ENCODE peak calls at places on chromosomes 2 and 18, in four cellular contexts. One of them, this sample, is unnamed.

GRCh38 chr18:79569720-79570119 is 109.9 kb upstream of the CTDP1 start:
- DNase-seq in GM23338: no peak
- DNase-seq in HepG2: no peak
- DNase-seq in K562: no peak
- DNase-seq in this sample: no peak

GRCh38 chr2:239538357-239539052 is 137.7 kb upstream of the HDAC4 start:
- DNase-seq in GM23338: no peak
- DNase-seq in HepG2: no peak
- DNase-seq in K562: no peak
- DNase-seq in this sample: no peak

GRCh38 chr2:234305846-234306245 is 191.0 kb downstream of the ARL4C start:
- DNase-seq in GM23338: no peak
- DNase-seq in HepG2: no peak
- DNase-seq in K562: no peak
- DNase-seq in this sample: no peak

GRCh38 chr2:163852616-163853015 is 116.8 kb upstream of the FIGN start:
- DNase-seq in GM23338: no peak
- DNase-seq in HepG2: no peak
- DNase-seq in K562: no peak
- DNase-seq in this sample: no peak

GRCh38 chr2:75174981-75175380 is 24.3 kb downstream of the TACR1 start:
- DNase-seq in GM23338: no peak
- DNase-seq in HepG2: no peak
- DNase-seq in K562: no peak
- DNase-seq in this sample: no peak

GRCh38 chr18:12417687-12418086 is 10.0 kb downstream of the PRELID3A start:
- DNase-seq in GM23338: no peak
- DNase-seq in HepG2: peak; percentile 57
- DNase-seq in K562: no peak
- DNase-seq in this sample: no peak

GRCh38 chr2:241496904-241497877 is 11.2 kb downstream of the STK25 start:
- DNase-seq in GM23338: no peak
- DNase-seq in HepG2: no peak
- DNase-seq in K562: no peak
- DNase-seq in this sample: no peak

GRCh38 chr2:175576270-175576669 is 394.8 kb upstream of the ATP5MC3 start:
- DNase-seq in GM23338: no peak
- DNase-seq in HepG2: no peak
- DNase-seq in K562: no peak
- DNase-seq in this sample: no peak

GRCh38 chr2:157269060-157269459 is 11.6 kb downstream of the GALNT5 start:
- DNase-seq in GM23338: no peak
- DNase-seq in HepG2: no peak
- DNase-seq in K562: no peak
- DNase-seq in this sample: no peak

GRCh38 chr2:165239826-165240618 is 808 bp downstream of the SCN2A start:
- DNase-seq in GM23338: no peak
- DNase-seq in HepG2: no peak
- DNase-seq in K562: no peak
- DNase-seq in this sample: no peak

GRCh38 chr18:45688834-45689233 is 35.1 kb upstream of the SLC14A1 start:
- DNase-seq in GM23338: no peak
- DNase-seq in HepG2: no peak
- DNase-seq in K562: no peak
- DNase-seq in this sample: no peak

GRCh38 chr2:69615969-69616368 is 27.6 kb downstream of the AAK1 start:
- DNase-seq in GM23338: no peak
- DNase-seq in HepG2: no peak
- DNase-seq in K562: no peak
- DNase-seq in this sample: no peak

GRCh38 chr2:200408428-200409311 is 101.2 kb downstream of the KCTD18 start:
- DNase-seq in GM23338: no peak
- DNase-seq in HepG2: peak; percentile 52
- DNase-seq in K562: peak; percentile 18
- DNase-seq in this sample: no peak

GRCh38 chr2:30464544-30465170 is 17.6 kb downstream of the LCLAT1 start:
- DNase-seq in GM23338: no peak
- DNase-seq in HepG2: peak; percentile 66
- DNase-seq in K562: no peak
- DNase-seq in this sample: no peak

GRCh38 chr18:9913151-9913525 is 678 bp upstream of the VAPA start:
- DNase-seq in GM23338: no peak
- DNase-seq in HepG2: no peak
- DNase-seq in K562: no peak
- DNase-seq in this sample: no peak

GRCh38 chr2:224122542-224122941 is 83.5 kb upstream of the SERPINE2 start:
- DNase-seq in GM23338: no peak
- DNase-seq in HepG2: no peak
- DNase-seq in K562: no peak
- DNase-seq in this sample: no peak

GRCh38 chr2:188892632-188893031 is 81.5 kb upstream of the COL3A1 start:
- DNase-seq in GM23338: no peak
- DNase-seq in HepG2: no peak
- DNase-seq in K562: no peak
- DNase-seq in this sample: no peak

GRCh38 chr2:109475531-109476210 is 138.1 kb downstream of the SEPTIN10 start:
- DNase-seq in GM23338: no peak
- DNase-seq in HepG2: no peak
- DNase-seq in K562: no peak
- DNase-seq in this sample: no peak

GRCh38 chr2:88596141-88596830 is 31.0 kb downstream of the EIF2AK3 start:
- DNase-seq in GM23338: no peak
- DNase-seq in HepG2: no peak
- DNase-seq in K562: no peak
- DNase-seq in this sample: no peak

GRCh38 chr18:50880108-50880465 is 1.2 kb downstream of the ME2 start:
- DNase-seq in GM23338: peak; percentile 20
- DNase-seq in HepG2: no peak
- DNase-seq in K562: no peak
- DNase-seq in this sample: no peak

GRCh38 chr18:8117008-8117376 is 492.2 kb upstream of the RAB12 start:
- DNase-seq in GM23338: no peak
- DNase-seq in HepG2: no peak
- DNase-seq in K562: no peak
- DNase-seq in this sample: no peak

GRCh38 chr2:241540766-241541561 is 17.6 kb upstream of the BOK start:
- DNase-seq in GM23338: peak; percentile 90
- DNase-seq in HepG2: no peak
- DNase-seq in K562: peak; percentile 99
- DNase-seq in this sample: no peak

GRCh38 chr18:75203456-75204261 is 5.3 kb downstream of the PTGR3 start:
- DNase-seq in GM23338: no peak
- DNase-seq in HepG2: no peak
- DNase-seq in K562: no peak
- DNase-seq in this sample: no peak

GRCh38 chr2:121104721-121105141 is 180.3 kb downstream of the TFCP2L1 start:
- DNase-seq in GM23338: no peak
- DNase-seq in HepG2: no peak
- DNase-seq in K562: no peak
- DNase-seq in this sample: no peak

GRCh38 chr2:34570266-34570872 is 971.3 kb upstream of the FAM98A start:
- DNase-seq in GM23338: peak; percentile 53
- DNase-seq in HepG2: peak; percentile 53
- DNase-seq in K562: no peak
- DNase-seq in this sample: no peak

GRCh38 chr2:156057647-156058046 is 274.9 kb downstream of the NR4A2 start:
- DNase-seq in GM23338: no peak
- DNase-seq in HepG2: no peak
- DNase-seq in K562: no peak
- DNase-seq in this sample: no peak

GRCh38 chr18:62198259-62198658 is 11.2 kb downstream of the RELCH start:
- DNase-seq in GM23338: no peak
- DNase-seq in HepG2: no peak
- DNase-seq in K562: no peak
- DNase-seq in this sample: no peak

GRCh38 chr18:47758000-47758399 is 172.5 kb downstream of the SMAD2 start:
- DNase-seq in GM23338: peak; percentile 65
- DNase-seq in HepG2: no peak
- DNase-seq in K562: no peak
- DNase-seq in this sample: no peak

GRCh38 chr2:191836853-191837769 is 9.8 kb downstream of the CAVIN2 start:
- DNase-seq in GM23338: no peak
- DNase-seq in HepG2: no peak
- DNase-seq in K562: peak; percentile 59
- DNase-seq in this sample: no peak

GRCh38 chr2:169693344-169693743 is 861 bp downstream of the CFAP210 start:
- DNase-seq in GM23338: peak; percentile 4
- DNase-seq in HepG2: peak; percentile 52
- DNase-seq in K562: no peak
- DNase-seq in this sample: no peak

GRCh38 chr18:34651586-34652369 is 58.3 kb upstream of the DTNA start:
- DNase-seq in GM23338: no peak
- DNase-seq in HepG2: no peak
- DNase-seq in K562: no peak
- DNase-seq in this sample: no peak

GRCh38 chr2:196293751-196294486 is 122.5 kb upstream of the STK17B start:
- DNase-seq in GM23338: no peak
- DNase-seq in HepG2: no peak
- DNase-seq in K562: no peak
- DNase-seq in this sample: no peak

GRCh38 chr2:56372071-56372656 is 188.4 kb downstream of the CCDC85A start:
- DNase-seq in GM23338: no peak
- DNase-seq in HepG2: no peak
- DNase-seq in K562: no peak
- DNase-seq in this sample: no peak

GRCh38 chr2:23709311-23709710 is 217.6 kb downstream of the ATAD2B start:
- DNase-seq in GM23338: no peak
- DNase-seq in HepG2: no peak
- DNase-seq in K562: no peak
- DNase-seq in this sample: no peak

GRCh38 chr2:128638741-128639477 is 320.2 kb upstream of the HS6ST1 start:
- DNase-seq in GM23338: peak; percentile 98
- DNase-seq in HepG2: no peak
- DNase-seq in K562: no peak
- DNase-seq in this sample: peak; percentile 80

GRCh38 chr2:186925514-186925913 is 76.5 kb upstream of the ZSWIM2 start:
- DNase-seq in GM23338: no peak
- DNase-seq in HepG2: no peak
- DNase-seq in K562: no peak
- DNase-seq in this sample: no peak

GRCh38 chr2:197141669-197142068 is 168.9 kb downstream of the ANKRD44 start:
- DNase-seq in GM23338: no peak
- DNase-seq in HepG2: no peak
- DNase-seq in K562: no peak
- DNase-seq in this sample: no peak

GRCh38 chr18:30387401-30387800 is 655.1 kb downstream of the DSC3 start:
- DNase-seq in GM23338: peak; percentile 13
- DNase-seq in HepG2: no peak
- DNase-seq in K562: no peak
- DNase-seq in this sample: no peak

GRCh38 chr2:58240938-58241755 is at the start of gene FANCL:
- DNase-seq in GM23338: peak; percentile 96
- DNase-seq in HepG2: peak; percentile 94
- DNase-seq in K562: peak; percentile 92
- DNase-seq in this sample: no peak
- TF ChIP-seq POLR2AphosphoS5 in GM23338: peak; percentile 96
- TF ChIP-seq POLR2AphosphoS5 in HepG2: peak; percentile 98
- TF ChIP-seq POLR2AphosphoS5 in K562: peak; percentile 83
- TF ChIP-seq POLR2AphosphoS5 in this sample: peak; percentile 97

GRCh38 chr2:218873359-218874194 is 7.1 kb upstream of the WNT10A start:
- DNase-seq in GM23338: peak; percentile 56
- DNase-seq in HepG2: no peak
- DNase-seq in K562: no peak
- DNase-seq in this sample: no peak
- TF ChIP-seq EZH2 in GM23338: peak; percentile 82
- TF ChIP-seq EZH2 in HepG2: peak; percentile 38
- TF ChIP-seq EZH2 in K562: no peak
- TF ChIP-seq EZH2 in this sample: no peak

DNA sequence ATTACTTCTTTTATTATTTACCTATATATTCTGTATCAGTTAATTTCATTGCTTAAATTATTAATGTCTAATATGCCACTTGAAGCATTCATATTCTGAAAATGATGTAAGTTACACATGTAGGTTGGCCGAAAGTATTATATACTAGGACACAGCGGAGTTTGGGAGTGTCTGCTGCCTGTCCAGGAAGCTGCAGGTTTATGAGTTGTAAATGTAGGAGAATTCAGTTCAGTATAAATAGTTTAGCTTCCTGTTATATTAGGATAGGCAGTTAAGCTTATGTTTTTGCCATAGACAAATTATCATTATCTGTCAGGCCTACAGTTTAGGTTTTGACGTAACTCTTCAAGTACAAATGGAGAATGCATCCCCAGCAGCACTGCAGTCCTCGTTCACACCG is 18.9 kb upstream of the ZNF236 start:
- DNase-seq in GM23338: no peak
- DNase-seq in HepG2: no peak
- DNase-seq in K562: no peak
- DNase-seq in this sample: no peak
- H3K27ac ChIP-seq in GM23338: no peak overlapping the region
- H3K27ac ChIP-seq in HepG2: no peak overlapping the region
- H3K27ac ChIP-seq in K562: no peak overlapping the region
- H3K27ac ChIP-seq in this sample: no peak overlapping the region

GRCh38 chr18:55513199-55513598 is 74.8 kb downstream of the TCF4 start:
- DNase-seq in GM23338: no peak
- DNase-seq in HepG2: no peak
- DNase-seq in K562: no peak
- DNase-seq in this sample: no peak

GRCh38 chr18:55511277-55511676 is 76.7 kb downstream of the TCF4 start:
- DNase-seq in GM23338: no peak
- DNase-seq in HepG2: no peak
- DNase-seq in K562: no peak
- DNase-seq in this sample: no peak

GRCh38 chr18:55510809-55511208 is 77.2 kb downstream of the TCF4 start:
- DNase-seq in GM23338: peak; percentile 34
- DNase-seq in HepG2: no peak
- DNase-seq in K562: no peak
- DNase-seq in this sample: no peak

GRCh38 chr18:55508637-55509036 is 79.4 kb downstream of the TCF4 start:
- DNase-seq in GM23338: no peak
- DNase-seq in HepG2: no peak
- DNase-seq in K562: no peak
- DNase-seq in this sample: no peak

GRCh38 chr18:55509631-55510372 is 78.2 kb downstream of the TCF4 start:
- DNase-seq in GM23338: peak; percentile 65
- DNase-seq in HepG2: no peak
- DNase-seq in K562: no peak
- DNase-seq in this sample: no peak
- TF ChIP-seq POLR2AphosphoS5 in GM23338: no peak
- TF ChIP-seq POLR2AphosphoS5 in HepG2: no peak
- TF ChIP-seq POLR2AphosphoS5 in K562: no peak
- TF ChIP-seq POLR2AphosphoS5 in this sample: no peak